ENCODE peak calls at places on chromosomes 12 and 14, in ten cellular contexts. One of them, this sample, is unnamed.

GRCh38 chr12:59695379-59695778 is 99.5 kb downstream of the SLC16A7 start:
- DNase-seq in upper lobe of right lung: no peak
- DNase-seq in AG09319: no peak
- DNase-seq in progenitor cell of endocrine pancreas: no peak
- DNase-seq in fibroblast of mammary gland: peak
- DNase-seq in omental fat pad: no peak
- DNase-seq in fibroblast of villous mesenchyme: peak
- DNase-seq in mammary epithelial cell: peak
- DNase-seq in cardiac fibroblast: peak
- DNase-seq in IMR-90: peak
- DNase-seq in this sample: no peak

GRCh38 chr12:24911284-24911791 is 37.6 kb downstream of the BCAT1 start:
- DNase-seq in progenitor cell of endocrine pancreas: no peak
- DNase-seq in AG09319: peak
- DNase-seq in upper lobe of right lung: no peak
- DNase-seq in cardiac fibroblast: peak
- DNase-seq in fibroblast of villous mesenchyme: peak
- DNase-seq in fibroblast of mammary gland: peak
- DNase-seq in IMR-90: peak
- DNase-seq in mammary epithelial cell: no peak
- DNase-seq in omental fat pad: no peak
- DNase-seq in this sample: no peak

GRCh38 chr14:22448905-22449611 is 140.0 kb downstream of the DAD1 start:
- DNase-seq in fibroblast of villous mesenchyme: peak
- DNase-seq in AG09319: no peak
- DNase-seq in omental fat pad: no peak
- DNase-seq in progenitor cell of endocrine pancreas: no peak
- DNase-seq in IMR-90: peak
- DNase-seq in mammary epithelial cell: peak
- DNase-seq in upper lobe of right lung: no peak
- DNase-seq in fibroblast of mammary gland: peak
- DNase-seq in cardiac fibroblast: peak
- DNase-seq in this sample: no peak

GRCh38 chr12:94777936-94778335 is 127.6 kb upstream of the TMCC3 start:
- DNase-seq in omental fat pad: no peak
- DNase-seq in IMR-90: no peak
- DNase-seq in mammary epithelial cell: no peak
- DNase-seq in progenitor cell of endocrine pancreas: no peak
- DNase-seq in AG09319: no peak
- DNase-seq in upper lobe of right lung: no peak
- DNase-seq in fibroblast of mammary gland: no peak
- DNase-seq in fibroblast of villous mesenchyme: no peak
- DNase-seq in cardiac fibroblast: no peak
- DNase-seq in this sample: no peak

GRCh38 chr14:26522985-26523384 is 74.8 kb downstream of the NOVA1 start:
- DNase-seq in AG09319: peak
- DNase-seq in upper lobe of right lung: no peak
- DNase-seq in IMR-90: peak
- DNase-seq in fibroblast of mammary gland: peak
- DNase-seq in cardiac fibroblast: peak
- DNase-seq in omental fat pad: no peak
- DNase-seq in fibroblast of villous mesenchyme: peak
- DNase-seq in mammary epithelial cell: no peak
- DNase-seq in progenitor cell of endocrine pancreas: no peak
- DNase-seq in this sample: no peak

GRCh38 chr12:70485704-70486103 is 119.6 kb downstream of the KCNMB4 start:
- DNase-seq in omental fat pad: no peak
- DNase-seq in mammary epithelial cell: no peak
- DNase-seq in upper lobe of right lung: no peak
- DNase-seq in IMR-90: no peak
- DNase-seq in cardiac fibroblast: no peak
- DNase-seq in AG09319: no peak
- DNase-seq in fibroblast of villous mesenchyme: no peak
- DNase-seq in progenitor cell of endocrine pancreas: no peak
- DNase-seq in fibroblast of mammary gland: no peak
- DNase-seq in this sample: no peak

GRCh38 chr12:98701166-98701565 is 56.1 kb downstream of the APAF1 start:
- DNase-seq in fibroblast of villous mesenchyme: no peak
- DNase-seq in AG09319: no peak
- DNase-seq in cardiac fibroblast: no peak
- DNase-seq in IMR-90: peak
- DNase-seq in omental fat pad: no peak
- DNase-seq in upper lobe of right lung: no peak
- DNase-seq in mammary epithelial cell: no peak
- DNase-seq in progenitor cell of endocrine pancreas: no peak
- DNase-seq in fibroblast of mammary gland: no peak
- DNase-seq in this sample: no peak

GRCh38 chr12:49783917-49784676 is 42.7 kb downstream of the TMBIM6 start:
- DNase-seq in progenitor cell of endocrine pancreas: no peak
- DNase-seq in fibroblast of villous mesenchyme: peak
- DNase-seq in omental fat pad: no peak
- DNase-seq in mammary epithelial cell: no peak
- DNase-seq in AG09319: peak
- DNase-seq in cardiac fibroblast: peak
- DNase-seq in fibroblast of mammary gland: peak
- DNase-seq in upper lobe of right lung: no peak
- DNase-seq in IMR-90: peak
- DNase-seq in this sample: no peak

DNA sequence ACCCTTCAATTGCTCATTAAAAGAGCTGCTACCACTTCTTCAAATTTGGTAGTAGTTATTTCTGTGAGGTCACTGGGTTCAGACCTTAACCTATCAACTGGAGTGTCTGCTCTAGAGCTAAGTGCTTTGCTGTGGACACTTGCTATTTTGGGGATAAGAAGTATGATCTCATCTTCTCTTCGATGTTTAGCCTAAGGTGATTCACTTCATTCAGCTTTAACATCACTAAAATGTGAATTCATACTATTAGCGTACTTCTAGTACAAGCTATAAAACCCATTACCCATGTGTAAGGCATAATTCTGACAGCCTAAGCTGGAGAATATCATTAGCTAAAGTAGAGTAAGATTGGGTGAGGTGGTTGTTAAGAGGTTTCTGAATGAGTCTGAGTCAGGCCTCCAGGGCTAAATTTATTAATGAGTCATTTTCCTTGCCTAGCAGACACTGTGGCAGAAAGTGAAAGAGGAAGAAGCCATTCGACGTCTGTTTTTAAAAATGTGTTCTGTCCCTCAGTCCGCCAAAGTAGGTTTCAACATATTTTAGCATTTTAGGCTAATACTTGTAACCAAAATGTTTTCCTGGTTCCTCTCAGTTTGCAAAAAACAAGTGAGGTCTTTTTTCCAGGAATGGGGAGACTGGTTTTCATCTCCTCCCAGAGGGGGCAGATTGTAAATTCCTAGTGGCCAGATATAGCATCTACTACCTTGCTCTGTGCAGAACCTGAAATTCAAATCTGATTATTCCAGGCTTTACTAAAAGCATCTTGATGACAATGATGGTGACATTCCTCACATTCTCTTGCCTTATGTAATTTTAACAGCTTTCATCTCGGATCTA is 103.6 kb downstream of the SSPN start:
- DNase-seq in fibroblast of mammary gland: peak
- DNase-seq in omental fat pad: no peak
- DNase-seq in AG09319: no peak
- DNase-seq in mammary epithelial cell: peak
- DNase-seq in cardiac fibroblast: peak
- DNase-seq in IMR-90: peak
- DNase-seq in upper lobe of right lung: no peak
- DNase-seq in progenitor cell of endocrine pancreas: no peak
- DNase-seq in fibroblast of villous mesenchyme: peak
- DNase-seq in this sample: no peak
- TF ChIP-seq CTCF in fibroblast of mammary gland: peak
- TF ChIP-seq CTCF in omental fat pad: no peak
- TF ChIP-seq CTCF in AG09319: peak
- TF ChIP-seq CTCF in mammary epithelial cell: peak
- TF ChIP-seq CTCF in cardiac fibroblast: peak
- TF ChIP-seq CTCF in IMR-90: peak
- TF ChIP-seq CTCF in upper lobe of right lung: peak
- TF ChIP-seq CTCF in progenitor cell of endocrine pancreas: no peak
- TF ChIP-seq CTCF in fibroblast of villous mesenchyme: peak
- TF ChIP-seq CTCF in this sample: no peak

DNA sequence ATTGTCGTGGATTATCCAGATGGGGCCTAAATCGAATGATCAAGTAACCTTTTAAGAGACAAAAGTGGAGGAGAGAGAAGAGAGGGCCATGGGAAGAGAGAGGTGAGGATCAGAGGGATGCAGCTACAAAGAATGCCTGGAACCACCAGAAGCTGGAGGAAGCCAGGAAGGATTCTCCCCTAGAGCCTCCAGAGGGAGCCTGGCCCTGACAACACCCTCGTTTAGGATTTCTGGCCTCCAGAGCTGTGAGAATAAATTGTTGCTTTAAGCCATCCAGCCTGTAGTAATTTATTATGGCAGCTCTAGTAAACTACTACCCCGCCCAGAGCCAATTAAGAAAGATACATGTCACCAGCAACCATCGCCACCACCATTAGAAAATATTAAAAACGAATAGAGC is 46.2 kb upstream of the GSC start:
- DNase-seq in upper lobe of right lung: no peak
- DNase-seq in AG09319: no peak
- DNase-seq in fibroblast of mammary gland: peak
- DNase-seq in progenitor cell of endocrine pancreas: no peak
- DNase-seq in cardiac fibroblast: no peak
- DNase-seq in fibroblast of villous mesenchyme: no peak
- DNase-seq in omental fat pad: no peak
- DNase-seq in IMR-90: no peak
- DNase-seq in mammary epithelial cell: no peak
- DNase-seq in this sample: no peak
- TF ChIP-seq CTCF in upper lobe of right lung: no peak
- TF ChIP-seq CTCF in AG09319: peak
- TF ChIP-seq CTCF in fibroblast of mammary gland: peak
- TF ChIP-seq CTCF in progenitor cell of endocrine pancreas: peak
- TF ChIP-seq CTCF in cardiac fibroblast: no peak
- TF ChIP-seq CTCF in fibroblast of villous mesenchyme: no peak
- TF ChIP-seq CTCF in omental fat pad: no peak
- TF ChIP-seq CTCF in IMR-90: no peak
- TF ChIP-seq CTCF in mammary epithelial cell: no peak
- TF ChIP-seq CTCF in this sample: no peak

DNA sequence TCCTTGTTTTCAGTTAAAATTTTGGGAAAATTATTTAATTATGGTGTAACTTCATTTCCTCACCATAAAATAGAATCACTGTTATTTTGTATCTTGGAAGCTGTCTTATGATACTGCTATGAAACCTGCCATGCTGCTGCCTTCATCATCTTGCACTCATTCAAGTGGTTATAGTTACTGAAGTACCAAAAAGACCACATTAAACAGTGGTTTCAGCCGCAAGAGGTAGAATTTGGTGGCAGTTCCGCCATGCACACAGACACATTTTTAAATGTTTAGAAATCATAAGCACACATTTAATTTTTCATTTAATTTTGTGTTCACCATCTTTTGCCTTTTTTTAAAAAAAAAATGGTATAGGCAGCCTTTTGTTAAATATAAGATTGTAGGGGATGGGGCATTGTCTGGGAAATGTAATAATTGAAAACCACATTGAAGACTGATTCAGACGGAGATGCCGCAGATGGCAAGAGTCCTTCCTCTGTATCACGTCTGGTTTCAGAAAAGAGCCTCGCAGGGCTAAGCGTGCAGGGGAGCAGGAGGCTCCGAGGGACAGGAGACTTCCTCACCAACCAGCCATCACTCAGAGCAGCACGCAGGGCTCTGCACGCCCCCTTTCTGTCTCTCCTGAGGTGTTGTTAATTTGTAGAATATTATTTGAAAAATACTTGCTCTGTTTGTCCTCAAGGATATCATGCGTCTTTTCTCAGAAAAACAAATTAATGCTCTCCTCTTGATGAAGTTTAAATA is 115.2 kb upstream of the PELI2 start:
- DNase-seq in upper lobe of right lung: no peak
- DNase-seq in mammary epithelial cell: no peak
- DNase-seq in IMR-90: no peak
- DNase-seq in cardiac fibroblast: no peak
- DNase-seq in omental fat pad: no peak
- DNase-seq in progenitor cell of endocrine pancreas: no peak
- DNase-seq in fibroblast of mammary gland: no peak
- DNase-seq in AG09319: no peak
- DNase-seq in fibroblast of villous mesenchyme: no peak
- DNase-seq in this sample: no peak
- TF ChIP-seq CTCF in upper lobe of right lung: no peak
- TF ChIP-seq CTCF in mammary epithelial cell: no peak
- TF ChIP-seq CTCF in IMR-90: no peak
- TF ChIP-seq CTCF in cardiac fibroblast: no peak
- TF ChIP-seq CTCF in omental fat pad: no peak
- TF ChIP-seq CTCF in progenitor cell of endocrine pancreas: no peak
- TF ChIP-seq CTCF in fibroblast of mammary gland: no peak
- TF ChIP-seq CTCF in AG09319: no peak
- TF ChIP-seq CTCF in fibroblast of villous mesenchyme: no peak
- TF ChIP-seq CTCF in this sample: no peak

GRCh38 chr12:18651525-18651924 is 86.3 kb downstream of the PLCZ1 start:
- DNase-seq in IMR-90: no peak
- DNase-seq in cardiac fibroblast: peak
- DNase-seq in upper lobe of right lung: no peak
- DNase-seq in mammary epithelial cell: no peak
- DNase-seq in fibroblast of mammary gland: no peak
- DNase-seq in omental fat pad: no peak
- DNase-seq in progenitor cell of endocrine pancreas: no peak
- DNase-seq in fibroblast of villous mesenchyme: no peak
- DNase-seq in AG09319: no peak
- DNase-seq in this sample: no peak

GRCh38 chr12:18653465-18653864 is 84.3 kb downstream of the PLCZ1 start:
- DNase-seq in IMR-90: no peak
- DNase-seq in fibroblast of villous mesenchyme: no peak
- DNase-seq in AG09319: no peak
- DNase-seq in fibroblast of mammary gland: no peak
- DNase-seq in mammary epithelial cell: no peak
- DNase-seq in progenitor cell of endocrine pancreas: no peak
- DNase-seq in omental fat pad: no peak
- DNase-seq in upper lobe of right lung: no peak
- DNase-seq in cardiac fibroblast: no peak
- DNase-seq in this sample: no peak

GRCh38 chr12:18658829-18659228 is 79.0 kb downstream of the PLCZ1 start:
- DNase-seq in IMR-90: peak
- DNase-seq in progenitor cell of endocrine pancreas: no peak
- DNase-seq in fibroblast of villous mesenchyme: no peak
- DNase-seq in omental fat pad: no peak
- DNase-seq in upper lobe of right lung: no peak
- DNase-seq in AG09319: no peak
- DNase-seq in fibroblast of mammary gland: peak
- DNase-seq in mammary epithelial cell: no peak
- DNase-seq in cardiac fibroblast: no peak
- DNase-seq in this sample: no peak

GRCh38 chr12:18658179-18658578 is 79.6 kb downstream of the PLCZ1 start:
- DNase-seq in mammary epithelial cell: no peak
- DNase-seq in AG09319: no peak
- DNase-seq in fibroblast of villous mesenchyme: no peak
- DNase-seq in IMR-90: no peak
- DNase-seq in cardiac fibroblast: no peak
- DNase-seq in progenitor cell of endocrine pancreas: no peak
- DNase-seq in omental fat pad: no peak
- DNase-seq in fibroblast of mammary gland: no peak
- DNase-seq in upper lobe of right lung: no peak
- DNase-seq in this sample: no peak

DNA sequence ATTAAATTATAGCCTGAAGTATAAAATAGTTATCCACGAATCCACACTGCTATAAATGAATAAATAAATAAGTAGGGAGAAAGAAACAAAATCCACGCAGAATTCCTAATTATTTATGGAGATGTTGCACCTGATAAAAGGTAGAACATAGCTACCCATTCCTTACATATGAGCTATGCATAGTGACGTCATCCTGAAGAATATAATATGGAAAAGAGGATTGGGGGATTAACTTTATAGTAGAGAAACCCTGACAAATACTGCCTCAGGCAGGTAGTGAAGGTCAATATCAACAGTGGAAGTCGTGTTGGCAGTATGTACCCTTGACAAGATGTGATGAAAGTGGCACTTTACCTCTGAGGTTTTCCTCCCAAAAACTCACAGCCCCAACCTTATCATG is 82.5 kb downstream of the PLCZ1 start:
- DNase-seq in mammary epithelial cell: no peak
- DNase-seq in omental fat pad: no peak
- DNase-seq in progenitor cell of endocrine pancreas: no peak
- DNase-seq in AG09319: no peak
- DNase-seq in fibroblast of mammary gland: no peak
- DNase-seq in upper lobe of right lung: no peak
- DNase-seq in fibroblast of villous mesenchyme: no peak
- DNase-seq in cardiac fibroblast: no peak
- DNase-seq in IMR-90: no peak
- DNase-seq in this sample: no peak
- TF ChIP-seq CTCF in mammary epithelial cell: no peak
- TF ChIP-seq CTCF in omental fat pad: no peak
- TF ChIP-seq CTCF in progenitor cell of endocrine pancreas: no peak
- TF ChIP-seq CTCF in AG09319: no peak
- TF ChIP-seq CTCF in fibroblast of mammary gland: no peak
- TF ChIP-seq CTCF in upper lobe of right lung: no peak
- TF ChIP-seq CTCF in fibroblast of villous mesenchyme: no peak
- TF ChIP-seq CTCF in cardiac fibroblast: no peak
- TF ChIP-seq CTCF in IMR-90: no peak
- TF ChIP-seq CTCF in this sample: no peak